ENCODE peak calls at places on chromosome 9, in seven cellular contexts. F is endodermal cell; Z is adrenal gland; L is mesendoderm; T is ovary; I is sigmoid colon; A is CD8-positive, alpha-beta memory T cell. D is an unnamed sample.
A peak's percentile ranks its signal among the peaks of the same experiment; 100 is the strongest.

GRCh38 chr9:121889990-121890563 is 203.0 kb downstream of the TTLL11 start:
- DNase-seq in F (no peak), Z (no peak), L (no peak), T (no peak), I (no peak), A (no peak), D (no peak)

GRCh38 chr9:91415290-91415689 is 8.3 kb downstream of the NFIL3 start:
- DNase-seq in F (no peak), Z (no peak), L (no peak), T (no peak), I (no peak), A (no peak), D (no peak)

GRCh38 chr9:89601856-89602562 is 2.8 kb upstream of the GADD45G start:
- DNase-seq in F (peak; percentile 28), Z (peak; percentile 13), L (no peak), T (no peak), I (peak; percentile 41), A (no peak), D (no peak)

GRCh38 chr9:134710271-134710540 is 68.6 kb downstream of the COL5A1 start:
- DNase-seq in F (no peak), Z (no peak), L (no peak), T (no peak), I (no peak), A (no peak), D (no peak)

GRCh38 chr9:91519520-91520270 is 96.1 kb upstream of the NFIL3 start:
- DNase-seq in F (no peak), Z (no peak), L (no peak), T (no peak), I (no peak), A (no peak), D (no peak)

GRCh38 chr9:89661956-89662717 is 57.3 kb downstream of the GADD45G start:
- DNase-seq in F (peak; percentile 99), Z (peak; percentile 99), L (peak; percentile 97), T (peak; percentile 99), I (peak; percentile 99), A (no peak), D (no peak)

GRCh38 chr9:123460091-123460490 is 104.1 kb downstream of the CRB2 start:
- DNase-seq in F (no peak), Z (no peak), L (no peak), T (no peak), I (peak; percentile 33), A (no peak), D (no peak)

GRCh38 chr9:134928796-134929559 is 11.3 kb upstream of the FCN1 start:
- DNase-seq in F (no peak), Z (peak; percentile 62), L (no peak), T (peak; percentile 19), I (peak; percentile 78), A (no peak), D (no peak)

GRCh38 chr9:70013598-70014196 is 30.0 kb upstream of the MAMDC2 start:
- DNase-seq in F (no peak), Z (no peak), L (no peak), T (no peak), I (peak; percentile 82), A (no peak), D (no peak)

GRCh38 chr9:33082135-33082534 is 5.7 kb upstream of the SMU1 start:
- DNase-seq in F (no peak), Z (no peak), L (no peak), T (no peak), I (no peak), A (no peak), D (peak; percentile 26)

GRCh38 chr9:75588808-75589207 is 301.7 kb upstream of the PCSK5 start:
- DNase-seq in F (no peak), Z (no peak), L (peak; percentile 24), T (no peak), I (no peak), A (no peak), D (no peak)

GRCh38 chr9:91117959-91118651 is 243.6 kb downstream of the AUH start:
- DNase-seq in F (peak; percentile 75), Z (peak; percentile 91), L (peak; percentile 86), T (peak; percentile 91), I (peak; percentile 92), A (no peak), D (no peak)

GRCh38 chr9:110615526-110615925 is 36.0 kb upstream of the SVEP1 start:
- DNase-seq in F (no peak), Z (no peak), L (peak; percentile 21), T (no peak), I (no peak), A (no peak), D (no peak)

GRCh38 chr9:79224672-79225433 is 346.9 kb upstream of the TLE4 start:
- DNase-seq in F (no peak), Z (no peak), L (no peak), T (no peak), I (no peak), A (no peak), D (no peak)

GRCh38 chr9:35563791-35564197 is 41.3 kb upstream of the TESK1 start:
- DNase-seq in F (peak; percentile 65), Z (peak; percentile 90), L (peak; percentile 29), T (peak; percentile 72), I (peak; percentile 83), A (no peak), D (no peak)

GRCh38 chr9:85036503-85036902 is 367.0 kb downstream of the NTRK2 start:
- DNase-seq in F (no peak), Z (no peak), L (no peak), T (no peak), I (no peak), A (no peak), D (no peak)

GRCh38 chr9:136361047-136361756 is 2.3 kb downstream of the DNLZ start:
- DNase-seq in F (no peak), Z (no peak), L (no peak), T (no peak), I (no peak), A (no peak), D (no peak)

GRCh38 chr9:35236692-35237091 is 74.9 kb downstream of the UNC13B start:
- DNase-seq in F (no peak), Z (no peak), L (peak; percentile 22), T (no peak), I (no peak), A (no peak), D (no peak)

GRCh38 chr9:114287001-114287762 is 35.7 kb upstream of the ORM1 start:
- DNase-seq in F (peak; percentile 54), Z (peak; percentile 12), L (no peak), T (peak; percentile 34), I (peak; percentile 63), A (no peak), D (no peak)

GRCh38 chr9:126606483-126606870 is 7.3 kb upstream of the LMX1B start:
- DNase-seq in F (no peak), Z (no peak), L (no peak), T (no peak), I (peak; percentile 21), A (no peak), D (no peak)

DNA sequence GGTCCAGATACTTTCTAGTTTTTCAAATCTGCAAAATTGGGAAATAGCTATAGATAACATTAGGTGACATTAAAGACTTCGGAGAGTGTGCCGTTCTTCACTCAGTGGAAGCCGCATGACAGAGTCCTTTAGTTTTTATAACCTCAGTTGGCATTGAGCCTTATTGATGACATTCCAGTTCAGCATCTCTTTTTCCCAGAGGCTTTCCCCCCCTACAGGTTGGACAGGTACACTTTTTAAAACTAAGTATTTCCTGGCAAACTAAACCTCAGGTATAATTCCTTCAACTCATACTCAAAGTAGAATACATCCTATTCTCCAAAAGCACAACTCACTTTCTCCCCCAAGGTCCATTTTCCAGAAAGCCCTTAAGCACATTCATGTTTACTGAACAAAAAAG is 58.7 kb downstream of the SLC46A2 start:
- DNase-seq in F (no peak), Z (no peak), L (no peak), T (no peak), I (no peak), A (no peak), D (no peak)
- H3K4me3 ChIP-seq in F (no peak overlapping the region), Z (no peak overlapping the region), L (no peak overlapping the region), T (no peak overlapping the region), I (no peak overlapping the region), A (no peak overlapping the region), D (no peak overlapping the region)

DNA sequence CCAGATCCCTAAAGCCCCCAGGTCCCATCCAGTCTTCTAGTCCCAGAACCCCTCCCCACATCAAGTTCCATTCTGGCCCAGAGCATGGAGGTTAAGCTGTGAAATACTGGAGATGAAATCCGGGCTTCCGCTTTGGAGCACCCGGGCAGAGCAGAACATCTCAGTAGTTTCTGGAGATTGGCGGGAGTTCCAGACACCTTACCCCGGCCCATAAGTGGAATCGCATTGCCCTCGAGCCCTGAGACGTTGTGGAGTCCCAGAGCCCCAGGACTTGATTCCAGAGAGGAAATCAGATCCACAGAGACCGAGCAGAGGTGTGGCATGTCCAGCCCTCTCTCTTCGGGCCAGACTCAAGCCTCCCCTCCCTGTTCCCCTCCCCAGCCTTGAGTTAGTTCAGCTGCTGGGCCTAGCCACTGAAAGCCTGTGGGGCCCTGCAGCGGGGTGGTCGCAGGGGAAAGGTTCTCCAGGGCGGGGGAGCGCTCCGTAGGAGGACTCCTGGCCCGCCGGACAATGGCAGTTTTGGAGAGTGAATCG is 937 bp upstream of the PAX5 start:
- DNase-seq in F (peak; percentile 78), Z (no peak), L (peak; percentile 56), T (no peak), I (no peak), A (no peak), D (no peak)
- H3K4me3 ChIP-seq in F (peak overlapping the region; percentile 85), Z (no peak overlapping the region), L (peak overlapping the region; percentile 3), T (no peak overlapping the region), I (no peak overlapping the region), A (no peak overlapping the region), D (no peak overlapping the region)

DNA sequence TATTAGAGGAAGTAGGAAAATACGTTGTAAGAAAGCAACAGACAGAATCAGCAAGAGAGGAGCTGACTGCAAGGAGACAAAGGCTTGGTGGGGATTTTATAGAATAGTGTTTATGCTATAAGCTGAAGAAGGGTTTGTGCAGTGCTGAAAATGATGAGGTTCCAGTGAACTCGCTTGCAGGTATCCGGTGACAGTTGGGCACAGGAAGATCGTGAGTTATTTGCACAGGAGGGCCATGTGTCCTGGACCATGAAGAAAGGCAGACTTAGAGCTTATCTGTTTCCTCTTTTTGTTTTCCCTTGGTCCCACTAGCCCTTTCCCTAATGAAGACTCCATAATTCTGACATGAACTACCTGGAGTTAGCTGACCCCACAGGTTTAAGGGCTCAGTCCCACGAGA is 61.4 kb downstream of the NXNL2 start:
- DNase-seq in F (no peak), Z (no peak), L (no peak), T (no peak), I (no peak), A (no peak), D (no peak)
- H3K4me3 ChIP-seq in F (no peak overlapping the region), Z (no peak overlapping the region), L (no peak overlapping the region), T (no peak overlapping the region), I (no peak overlapping the region), A (no peak overlapping the region), D (no peak overlapping the region)

DNA sequence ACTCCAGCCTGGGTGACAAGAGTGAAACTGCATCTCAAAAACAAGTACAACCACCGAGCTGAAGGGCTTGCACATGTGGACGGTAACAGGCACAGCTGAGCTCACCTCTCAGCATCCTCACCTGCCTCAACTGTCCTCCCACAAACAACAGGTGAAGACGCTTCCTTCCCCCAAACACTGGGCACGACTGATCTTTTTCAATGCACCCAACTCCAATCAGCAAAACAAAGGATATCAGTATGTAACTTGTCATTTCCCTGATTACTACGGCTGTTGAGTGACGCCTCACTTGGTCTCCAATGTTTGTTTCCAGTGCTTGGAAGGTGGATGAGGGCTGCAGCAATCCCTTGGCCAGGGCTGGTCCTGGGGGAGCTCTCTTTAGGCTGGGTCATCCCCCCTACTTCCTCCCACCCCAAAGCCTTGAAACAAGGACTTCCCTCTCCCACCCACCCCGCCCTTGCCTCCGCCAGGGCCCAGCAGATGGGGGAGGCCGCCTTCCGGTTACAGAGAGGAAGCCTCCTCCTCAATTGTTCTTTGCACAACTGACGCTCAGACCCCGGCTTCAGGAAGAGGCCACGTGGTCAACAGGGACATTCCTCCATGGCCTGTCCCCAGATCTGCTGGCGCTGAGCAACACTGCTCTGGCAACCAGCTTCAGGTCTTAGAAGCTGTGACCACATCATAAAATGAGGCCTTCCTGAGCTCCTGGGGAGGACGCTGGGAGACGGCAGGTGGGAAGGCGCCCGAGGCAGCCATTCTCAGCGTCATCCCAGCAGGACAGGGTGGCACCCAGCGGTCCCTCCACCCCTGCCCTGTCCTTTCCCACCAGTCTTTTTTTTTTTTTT is 5.9 kb downstream of the FAM78A start:
- DNase-seq in F (peak; percentile 41), Z (peak; percentile 71), L (no peak), T (no peak), I (peak; percentile 86), A (peak; percentile 48), D (peak; percentile 70)
- H3K4me3 ChIP-seq in F (no peak overlapping the region), Z (no peak overlapping the region), L (no peak overlapping the region), T (no peak overlapping the region), I (no peak overlapping the region), A (peak overlapping the region; percentile 70), D (peak overlapping the region; percentile 74)